ENCODE peak calls at places on chromosomes 4 and X, in six cellular contexts. R, A, L, S, M and K are unnamed samples.

GRCh38 chr4:25427871-25428270 is 50.8 kb downstream of the ANAPC4 start:
- DNase-seq in A (no peak), S (no peak), M (no peak), L (no peak), R (no peak), K (no peak)

GRCh38 chr4:13992975-13993495 is 365.5 kb upstream of the BOD1L1 start:
- DNase-seq in M (no peak), R (no peak), S (no peak), A (no peak), L (no peak), K (no peak)

GRCh38 chr4:168790898-168791297 is 219.2 kb downstream of the CBR4 start:
- DNase-seq in S (no peak), M (no peak), R (no peak), A (no peak), L (no peak), K (no peak)

GRCh38 chr4:65007841-65008439 is 598.7 kb upstream of the TECRL start:
- DNase-seq in S (peak), R (no peak), M (no peak), A (peak), L (no peak), K (peak)

GRCh38 chr4:24849662-24850280 is 54.4 kb downstream of the SOD3 start:
- DNase-seq in L (no peak), S (no peak), M (no peak), R (no peak), A (no peak), K (no peak)

GRCh38 chr4:48979897-48980579 is 6.0 kb upstream of the CWH43 start:
- DNase-seq in M (no peak), L (no peak), S (no peak), A (no peak), R (no peak), K (no peak)

GRCh38 chrX:3204606-3205005 is 141.8 kb downstream of the MXRA5 start:
- DNase-seq in R (no peak), M (no peak), L (no peak), A (no peak), S (no peak), K (no peak)

GRCh38 chr4:169854090-169854489 is 96.3 kb upstream of the HPF1 start:
- DNase-seq in L (no peak), M (no peak), A (no peak), R (no peak), S (no peak), K (no peak)

GRCh38 chr4:59608466-59608865 is 1591.7 kb upstream of the ADGRL3 start:
- DNase-seq in M (no peak), L (no peak), A (peak), S (no peak), R (no peak), K (no peak)

GRCh38 chr4:6028168-6028567 is 9.9 kb upstream of the C4orf50 start:
- DNase-seq in A (no peak), R (no peak), S (no peak), L (no peak), M (no peak), K (no peak)

GRCh38 chrX:106959897-106960296 is 39.7 kb downstream of the CLDN2 start:
- DNase-seq in R (no peak), S (no peak), M (peak), L (no peak), A (peak), K (peak)

GRCh38 chr4:629916-630641 is 4.7 kb downstream of the PDE6B start:
- DNase-seq in A (no peak), L (no peak), S (no peak), R (peak), M (no peak), K (no peak)

GRCh38 chrX:39205467-39205866 is 404.2 kb downstream of the MID1IP1 start:
- DNase-seq in R (no peak), L (no peak), S (no peak), A (no peak), M (no peak), K (no peak)

GRCh38 chr4:40178672-40179071 is 18.2 kb upstream of the RHOH start:
- DNase-seq in S (no peak), L (no peak), A (no peak), R (no peak), M (no peak), K (no peak)

GRCh38 chrX:115906276-115906675 is 264.3 kb upstream of the AGTR2 start:
- DNase-seq in M (no peak), R (no peak), S (no peak), L (no peak), A (no peak), K (no peak)

GRCh38 chrX:66000628-66001275 is 39.1 kb downstream of the VSIG4 start:
- DNase-seq in A (no peak), R (no peak), S (no peak), L (no peak), M (no peak), K (peak)

GRCh38 chr4:54659213-54660144 is 1.7 kb downstream of the KIT start:
- DNase-seq in L (no peak), S (peak), R (no peak), M (peak), A (peak), K (peak)

GRCh38 chrX:48761674-48762471 is at the start of gene GLOD5:
- DNase-seq in L (no peak), A (no peak), S (peak), M (no peak), R (no peak), K (peak)

GRCh38 chr4:48268956-48269860 is at the start of gene TEC:
- DNase-seq in A (peak), S (peak), M (no peak), R (peak), L (no peak), K (peak)

GRCh38 chrX:136598631-136599030 is 49.3 kb upstream of the CD40LG start:
- DNase-seq in A (no peak), R (no peak), L (no peak), M (no peak), S (peak), K (no peak)

GRCh38 chr4:84378277-84378838 is 120.7 kb downstream of the NKX6-1 start:
- DNase-seq in S (no peak), R (no peak), L (no peak), M (no peak), A (no peak), K (no peak)

GRCh38 chr4:93759506-93759905 is 69.0 kb upstream of the ATOH1 start:
- DNase-seq in R (no peak), A (no peak), L (no peak), M (no peak), S (no peak), K (peak)

GRCh38 chr4:74692973-74693372 is 101.3 kb downstream of the BTC start:
- DNase-seq in R (no peak), S (no peak), L (no peak), A (no peak), M (no peak), K (no peak)

GRCh38 chr4:188986271-188986689 is 847.0 kb downstream of the TRIML1 start:
- DNase-seq in A (peak), M (no peak), R (no peak), L (peak), S (peak), K (no peak)

GRCh38 chrX:10633722-10634121 is 13.3 kb upstream of the MID1 start:
- DNase-seq in M (peak), A (peak), L (peak), R (peak), S (no peak), K (no peak)

GRCh38 chr4:185183622-185184281 is 20.0 kb downstream of the CFAP97 start:
- DNase-seq in S (peak), M (peak), A (peak), R (peak), L (peak), K (peak)

GRCh38 chr4:7194251-7195137 is 2.2 kb downstream of the SORCS2 start:
- DNase-seq in A (peak), S (peak), R (peak), L (no peak), M (peak), K (no peak)

GRCh38 chrX:2894885-2895292 is 34.2 kb downstream of the ARSD start:
- DNase-seq in L (peak), A (peak), R (no peak), S (no peak), M (no peak), K (peak)

GRCh38 chr4:3871881-3872833 is 106.0 kb downstream of the ADRA2C start:
- DNase-seq in A (no peak), S (no peak), R (no peak), M (no peak), L (no peak), K (no peak)

GRCh38 chr4:65954416-65954815 is 284.1 kb upstream of the EPHA5 start:
- DNase-seq in S (no peak), R (no peak), L (no peak), A (no peak), M (no peak), K (no peak)

GRCh38 chr4:6734165-6734786 is 18.3 kb downstream of the BLOC1S4 start:
- DNase-seq in R (no peak), S (no peak), A (no peak), L (no peak), M (no peak), K (no peak)

GRCh38 chrX:71990518-71990917 is 79.9 kb downstream of the NHSL2 start:
- DNase-seq in R (no peak), M (no peak), L (no peak), S (no peak), A (no peak), K (no peak)

GRCh38 chrX:45710081-45710801 is 509.6 kb upstream of the DIPK2B start:
- DNase-seq in S (no peak), L (peak), R (no peak), A (peak), M (no peak), K (peak)

GRCh38 chr4:182717788-182718583 is 199.2 kb downstream of the DCTD start:
- DNase-seq in S (no peak), R (no peak), M (no peak), L (no peak), A (no peak), K (peak)

GRCh38 chrX:43964936-43965335 is 8.3 kb downstream of the NDP start:
- DNase-seq in S (no peak), L (no peak), R (no peak), A (peak), M (no peak), K (no peak)